ENCODE peak calls at places on chromosomes 3 and 15, in eight cellular contexts. G, D, W, A, B, L, Q and E are unnamed samples. For H3K36me3, the result is how much of the 10 kb centered on the place peaks cover.

GRCh38 chr15:88454867-88455810 is 12.0 kb downstream of the MRPL46 start:
- DNase-seq in G (peak), D (no peak), W (peak), A (peak), B (peak), L (peak), Q (peak), E (peak)

GRCh38 chr15:71639531-71639930 is 170.8 kb upstream of the NR2E3 start:
- DNase-seq in G (no peak), D (no peak), W (no peak), A (no peak), B (no peak), L (no peak), Q (no peak), E (no peak)

GRCh38 chr3:30693470-30694120 is 87.2 kb downstream of the TGFBR2 start:
- DNase-seq in G (peak), D (peak), W (peak), A (peak), B (peak), L (peak), Q (peak), E (peak)

GRCh38 chr3:88986834-88987233 is 120.6 kb upstream of the EPHA3 start:
- DNase-seq in G (no peak), D (no peak), W (no peak), A (no peak), B (no peak), L (peak), Q (no peak), E (no peak)

GRCh38 chr3:77815467-77815866 is 775.6 kb downstream of the ROBO2 start:
- DNase-seq in G (no peak), D (no peak), W (no peak), A (peak), B (no peak), L (no peak), Q (no peak), E (no peak)

GRCh38 chr3:27976933-27977332 is 254.8 kb upstream of the EOMES start:
- DNase-seq in G (peak), D (no peak), W (no peak), A (no peak), B (no peak), L (peak), Q (no peak), E (no peak)

GRCh38 chr15:63407612-63408011 is 26.0 kb upstream of the CA12 start:
- DNase-seq in G (no peak), D (no peak), W (peak), A (no peak), B (no peak), L (no peak), Q (no peak), E (no peak)

GRCh38 chr3:166351461-166351860 is 514.2 kb upstream of the BCHE start:
- DNase-seq in G (no peak), D (no peak), W (no peak), A (no peak), B (no peak), L (no peak), Q (no peak), E (no peak)

GRCh38 chr3:70849911-70850699 is 537.7 kb upstream of the MDFIC2 start:
- DNase-seq in G (peak), D (no peak), W (peak), A (no peak), B (no peak), L (peak), Q (peak), E (no peak)

GRCh38 chr3:73086071-73086494 is 24.6 kb downstream of the EBLN2 start:
- DNase-seq in G (peak), D (peak), W (peak), A (peak), B (peak), L (no peak), Q (peak), E (peak)

GRCh38 chr3:170465935-170466334 is 47.3 kb downstream of the CLDN11 start:
- DNase-seq in G (no peak), D (no peak), W (no peak), A (peak), B (no peak), L (no peak), Q (no peak), E (no peak)

GRCh38 chr3:50592568-50592967 is 19.0 kb downstream of the CISH start:
- DNase-seq in G (no peak), D (no peak), W (no peak), A (no peak), B (no peak), L (no peak), Q (no peak), E (no peak)

GRCh38 chr15:94306700-94307650 is 75.6 kb downstream of the MCTP2 start:
- DNase-seq in G (no peak), D (no peak), W (no peak), A (no peak), B (no peak), L (peak), Q (no peak), E (no peak)

GRCh38 chr3:117105650-117106049 is 396.1 kb downstream of the TUSC7 start:
- DNase-seq in G (no peak), D (no peak), W (no peak), A (no peak), B (no peak), L (no peak), Q (no peak), E (no peak)

GRCh38 chr15:63836579-63836978 is 2.8 kb upstream of the HERC1 start:
- DNase-seq in G (no peak), D (no peak), W (peak), A (no peak), B (no peak), L (no peak), Q (no peak), E (no peak)

GRCh38 chr3:194508486-194509449 is 22.0 kb upstream of the ATP13A3 start:
- DNase-seq in G (no peak), D (no peak), W (no peak), A (no peak), B (no peak), L (no peak), Q (no peak), E (no peak)

GRCh38 chr15:77023576-77024272 is 28.8 kb downstream of the PSTPIP1 start:
- DNase-seq in G (no peak), D (no peak), W (no peak), A (no peak), B (no peak), L (no peak), Q (no peak), E (no peak)
- H3K36me3 ChIP-seq in G (under half), D (half or more), W (under half), A (under half), B (under half), L (under half), Q (under half), E (under half)

DNA sequence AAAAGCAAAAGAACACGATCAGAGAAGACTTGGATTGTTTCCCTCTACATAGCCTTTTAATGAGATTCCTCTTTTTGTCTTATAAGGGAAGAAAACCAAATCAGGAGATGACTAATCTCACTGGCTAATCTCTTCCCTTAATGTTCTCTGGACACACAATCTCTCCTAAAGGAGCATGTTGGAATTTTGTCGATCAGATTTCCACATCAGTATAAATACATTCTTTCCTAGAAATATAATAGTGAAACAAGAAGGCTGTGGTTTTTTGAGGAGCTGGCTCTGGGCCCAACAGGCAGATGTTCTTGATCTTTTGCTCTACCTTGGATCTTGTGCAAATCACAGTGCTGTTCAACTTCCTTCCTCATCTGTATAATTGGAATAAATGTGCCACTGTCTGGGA is 94.0 kb downstream of the GTPBP8 start:
- DNase-seq in G (peak), D (no peak), W (peak), A (no peak), B (no peak), L (peak), Q (no peak), E (no peak)
- H3K36me3 ChIP-seq in G (under half), D (under half), W (under half), A (under half), B (under half), L (under half), Q (under half), E (under half)

GRCh38 chr3:128813003-128813564 is 66.3 kb upstream of the ACAD9 start:
- DNase-seq in G (no peak), D (no peak), W (peak), A (no peak), B (no peak), L (no peak), Q (no peak), E (no peak)
- H3K36me3 ChIP-seq in G (half or more), D (half or more), W (under half), A (under half), B (half or more), L (under half), Q (under half), E (under half)

GRCh38 chr3:158672293-158673176 is at the start of gene LXN:
- DNase-seq in G (peak), D (peak), W (peak), A (peak), B (peak), L (peak), Q (peak), E (peak)

GRCh38 chr3:158663832-158664231 is 8.6 kb downstream of the LXN start:
- DNase-seq in G (no peak), D (no peak), W (no peak), A (no peak), B (no peak), L (no peak), Q (no peak), E (no peak)

GRCh38 chr3:158668506-158668905 is 3.9 kb downstream of the LXN start:
- DNase-seq in G (peak), D (no peak), W (peak), A (no peak), B (no peak), L (no peak), Q (no peak), E (no peak)
- H3K36me3 ChIP-seq in G (under half), D (half or more), W (under half), A (under half), B (half or more), L (under half), Q (under half), E (under half)

GRCh38 chr15:40286061-40286532 is 3.2 kb upstream of the ANKRD63 start:
- DNase-seq in G (no peak), D (no peak), W (no peak), A (no peak), B (no peak), L (no peak), Q (no peak), E (no peak)
- H3K36me3 ChIP-seq in G (under half), D (under half), W (under half), A (under half), B (under half), L (under half), Q (under half), E (under half)

GRCh38 chr3:156527060-156527459 is 27.9 kb downstream of the SSR3 start:
- DNase-seq in G (no peak), D (no peak), W (no peak), A (no peak), B (no peak), L (no peak), Q (no peak), E (no peak)
- H3K36me3 ChIP-seq in G (under half), D (under half), W (under half), A (under half), B (under half), L (under half), Q (under half), E (under half)